ENCODE peak calls at places on chromosomes 11 and 22, in five cellular contexts. G, S, J, K and Q are unnamed samples. For H3K4me1, the result is how much of the 10 kb centered on the place peaks cover.

GRCh38 chr11:10922944-10923343 is 65.1 kb upstream of the ZBED5 start:
- DNase-seq in G (no peak), S (no peak), J (no peak), K (no peak), Q (no peak)

GRCh38 chr22:30396871-30397655 is at the start of gene SEC14L2:
- DNase-seq in G (no peak), S (peak), J (peak), K (peak), Q (peak)

GRCh38 chr11:110077866-110078325 is 15.3 kb upstream of the ZC3H12C start:
- DNase-seq in G (no peak), S (no peak), J (no peak), K (no peak), Q (peak)

GRCh38 chr11:76984741-76985140 is 49.5 kb upstream of the B3GNT6 start:
- DNase-seq in G (no peak), S (no peak), J (no peak), K (no peak), Q (no peak)

GRCh38 chr11:57143459-57143858 is 38.3 kb upstream of the LRRC55 start:
- DNase-seq in G (no peak), S (no peak), J (no peak), K (no peak), Q (no peak)

GRCh38 chr22:30406400-30406799 is 9.6 kb downstream of the SEC14L2 start:
- DNase-seq in G (no peak), S (no peak), J (no peak), K (no peak), Q (no peak)

GRCh38 chr11:59187587-59187986 is 15.7 kb downstream of the DTX4 start:
- DNase-seq in G (no peak), S (no peak), J (no peak), K (peak), Q (no peak)

GRCh38 chr11:86978756-86979608 is 23.8 kb upstream of the FZD4 start:
- DNase-seq in G (no peak), S (no peak), J (no peak), K (no peak), Q (no peak)

GRCh38 chr11:17000987-17001386 is 13.2 kb downstream of the PLEKHA7 start:
- DNase-seq in G (no peak), S (no peak), J (no peak), K (no peak), Q (no peak)

GRCh38 chr22:24434472-24435322 is 7.3 kb downstream of the ADORA2A start:
- DNase-seq in G (no peak), S (peak), J (no peak), K (peak), Q (no peak)

GRCh38 chr22:30250713-30251267 is 4.2 kb upstream of the LIF start:
- DNase-seq in G (no peak), S (no peak), J (no peak), K (no peak), Q (no peak)

GRCh38 chr11:1844221-1845094 is 5.7 kb downstream of the TNNI2 start:
- DNase-seq in G (no peak), S (peak), J (no peak), K (peak), Q (peak)

GRCh38 chr11:117199061-117199915 is at the start of gene TAGLN:
- DNase-seq in G (peak), S (no peak), J (peak), K (peak), Q (peak)

GRCh38 chr11:63020671-63021255 is 5.1 kb upstream of the SLC22A8 start:
- DNase-seq in G (peak), S (no peak), J (no peak), K (no peak), Q (no peak)

GRCh38 chr11:68541983-68542382 is 81.4 kb downstream of the PPP6R3 start:
- DNase-seq in G (no peak), S (no peak), J (no peak), K (no peak), Q (no peak)

GRCh38 chr11:12139144-12139881 is 28.9 kb downstream of the MICAL2 start:
- DNase-seq in G (no peak), S (no peak), J (peak), K (no peak), Q (no peak)

GRCh38 chr11:111331711-111332479 is 33.5 kb downstream of the POU2AF3 start:
- DNase-seq in G (no peak), S (no peak), J (no peak), K (no peak), Q (no peak)

GRCh38 chr11:23569134-23569533 is 708.9 kb upstream of the CCDC179 start:
- DNase-seq in G (no peak), S (no peak), J (no peak), K (no peak), Q (no peak)

GRCh38 chr22:37068859-37069258 is 17.3 kb downstream of the KCTD17 start:
- DNase-seq in G (peak), S (no peak), J (no peak), K (no peak), Q (peak)

GRCh38 chr11:76604081-76604601 is 66.4 kb downstream of the LRRC32 start:
- DNase-seq in G (no peak), S (no peak), J (no peak), K (no peak), Q (peak)

GRCh38 chr11:110818032-110818687 is 105.9 kb upstream of the ARHGAP20 start:
- DNase-seq in G (no peak), S (no peak), J (no peak), K (no peak), Q (no peak)

GRCh38 chr22:44289429-44290171 is 23.2 kb downstream of the SHISAL1 start:
- DNase-seq in G (no peak), S (no peak), J (no peak), K (no peak), Q (no peak)

GRCh38 chr11:6405039-6405667 is 13.7 kb downstream of the APBB1 start:
- DNase-seq in G (peak), S (peak), J (no peak), K (no peak), Q (no peak)

GRCh38 chr11:111946499-111946898 is 9.4 kb downstream of the DIXDC1 start:
- DNase-seq in G (no peak), S (no peak), J (no peak), K (no peak), Q (no peak)

GRCh38 chr11:587978-588380 is 11.7 kb downstream of the PHRF1 start:
- DNase-seq in G (no peak), S (peak), J (no peak), K (no peak), Q (no peak)

GRCh38 chr11:120372296-120372695 is 36.1 kb downstream of the ARHGEF12 start:
- DNase-seq in G (no peak), S (no peak), J (no peak), K (no peak), Q (no peak)

GRCh38 chr11:127590319-127590718 is 589.7 kb upstream of the KIRREL3 start:
- DNase-seq in G (no peak), S (no peak), J (no peak), K (no peak), Q (no peak)

GRCh38 chr11:75246673-75247350 is 6.2 kb downstream of the TPBGL start:
- DNase-seq in G (no peak), S (no peak), J (no peak), K (no peak), Q (peak)

GRCh38 chr22:22681221-22681739 is 36.9 kb downstream of the GGTLC2 start:
- DNase-seq in G (no peak), S (no peak), J (no peak), K (no peak), Q (no peak)

GRCh38 chr11:63680842-63681207 is 475 bp upstream of the RTN3 start:
- DNase-seq in G (no peak), S (no peak), J (no peak), K (no peak), Q (peak)

GRCh38 chr11:1103401-1104360 is 29.0 kb downstream of the MUC2 start:
- DNase-seq in G (no peak), S (no peak), J (no peak), K (peak), Q (no peak)

GRCh38 chr11:35746356-35747153 is 84.0 kb downstream of the TRIM44 start:
- DNase-seq in G (no peak), S (no peak), J (no peak), K (no peak), Q (no peak)

GRCh38 chr11:30100514-30100913 is 83.7 kb upstream of the KCNA4 start:
- DNase-seq in G (no peak), S (no peak), J (no peak), K (no peak), Q (no peak)

GRCh38 chr22:38049812-38050619 is 7.2 kb upstream of the PICK1 start:
- DNase-seq in G (no peak), S (no peak), J (no peak), K (no peak), Q (no peak)

GRCh38 chr22:40247976-40248375 is 70.3 kb downstream of the TNRC6B start:
- DNase-seq in G (no peak), S (peak), J (no peak), K (no peak), Q (no peak)

GRCh38 chr11:102399189-102399588 is 52.2 kb downstream of the BIRC2 start:
- DNase-seq in G (no peak), S (no peak), J (no peak), K (no peak), Q (no peak)
- H3K4me1 ChIP-seq in G (under half), S (under half), J (under half), K (under half), Q (under half)

GRCh38 chr11:121700968-121701367 is 248.2 kb upstream of the SORL1-AS1 start:
- DNase-seq in G (no peak), S (no peak), J (no peak), K (no peak), Q (no peak)
- H3K4me3 ChIP-seq in G (no peak), S (no peak), J (no peak), K (no peak), Q (no peak)

GRCh38 chr11:37712246-37712645 is 1114.2 kb upstream of the RAG2 start:
- DNase-seq in G (peak), S (no peak), J (no peak), K (no peak), Q (no peak)
- TF ChIP-seq CTCF in G (peak), S (no peak), J (no peak), K (no peak), Q (no peak)

GRCh38 chr11:64759722-64760719 is at the start of gene PYGM:
- DNase-seq in G (peak), S (peak), J (peak), K (peak), Q (peak)
- H3K4me1 ChIP-seq in G (under half), S (half or more), J (under half), K (half or more), Q (half or more)

GRCh38 chr11:124760806-124761205 is 1.3 kb downstream of the ESAM start:
- DNase-seq in G (no peak), S (no peak), J (no peak), K (no peak), Q (no peak)

GRCh38 chr11:124761301-124762021 is 629 bp downstream of the ESAM start:
- DNase-seq in G (no peak), S (no peak), J (no peak), K (no peak), Q (no peak)

GRCh38 chr11:124762624-124763155 is 600 bp upstream of the ESAM start:
- DNase-seq in G (no peak), S (no peak), J (no peak), K (no peak), Q (no peak)

GRCh38 chr11:124762077-124762623 is at the start of gene ESAM:
- DNase-seq in G (no peak), S (peak), J (no peak), K (no peak), Q (no peak)

GRCh38 chr11:124763156-124763947 is 1.3 kb upstream of the ESAM start:
- DNase-seq in G (no peak), S (peak), J (no peak), K (peak), Q (peak)
- H3K4me3 ChIP-seq in G (peak), S (peak), J (peak), K (peak), Q (peak)

DNA sequence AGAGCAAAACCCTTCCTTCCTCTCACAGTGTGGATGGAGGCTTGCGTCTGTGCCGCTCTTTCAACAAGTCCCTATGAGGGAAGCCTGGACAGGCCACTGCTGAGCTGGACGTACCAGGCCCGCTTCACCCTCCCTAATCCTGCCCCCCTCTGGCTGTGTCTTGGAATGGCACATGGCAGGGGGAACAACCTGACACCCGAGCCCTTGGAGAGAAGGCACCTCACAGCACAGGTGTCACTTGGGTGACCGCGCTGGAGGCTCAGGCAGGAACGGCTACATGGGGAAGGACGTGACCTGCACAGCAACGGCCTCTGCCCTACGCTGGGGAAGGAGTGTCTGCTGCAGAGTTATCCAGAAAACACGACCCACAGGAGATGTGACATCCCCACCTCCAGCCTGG is 11.0 kb downstream of the CARS1 start:
- DNase-seq in G (no peak), S (no peak), J (no peak), K (peak), Q (no peak)
- TF ChIP-seq CTCF in G (peak), S (no peak), J (no peak), K (no peak), Q (no peak)

GRCh38 chr11:102302241-102302640 is 15.0 kb upstream of the BIRC3 start:
- DNase-seq in G (no peak), S (no peak), J (no peak), K (no peak), Q (no peak)

GRCh38 chr11:102306817-102307814 is 10.2 kb upstream of the BIRC3 start:
- DNase-seq in G (no peak), S (peak), J (no peak), K (no peak), Q (no peak)

GRCh38 chr11:102306048-102306575 is 11.2 kb upstream of the BIRC3 start:
- DNase-seq in G (no peak), S (peak), J (no peak), K (no peak), Q (peak)

GRCh38 chr11:102304686-102305085 is 12.6 kb upstream of the BIRC3 start:
- DNase-seq in G (no peak), S (no peak), J (no peak), K (no peak), Q (no peak)

GRCh38 chr11:102305352-102306047 is 11.8 kb upstream of the BIRC3 start:
- DNase-seq in G (no peak), S (no peak), J (no peak), K (no peak), Q (no peak)
- H3K4me1 ChIP-seq in G (under half), S (half or more), J (under half), K (under half), Q (under half)

GRCh38 chr22:48445113-48445827 is 1382.4 kb downstream of the BRD1 start:
- DNase-seq in G (no peak), S (no peak), J (no peak), K (no peak), Q (no peak)
- H3K4me3 ChIP-seq in G (no peak), S (no peak), J (no peak), K (no peak), Q (no peak)